ENCODE peak calls at places on chromosomes 2 and 18, in five cellular contexts. One of them, this sample, is unnamed. For H3K4me1, the result is how much of the 10 kb centered on the place peaks cover.

GRCh38 chr2:7924033-7924762 is 757.7 kb upstream of the ID2 start:
- DNase-seq in sigmoid colon: no peak
- DNase-seq in Peyer's patch: no peak
- DNase-seq in body of pancreas: no peak
- DNase-seq in uterus: no peak
- DNase-seq in this sample: no peak

GRCh38 chr2:223000872-223001825 is 50.8 kb upstream of the KCNE4 start:
- DNase-seq in body of pancreas: no peak
- DNase-seq in uterus: no peak
- DNase-seq in sigmoid colon: no peak
- DNase-seq in Peyer's patch: no peak
- DNase-seq in this sample: no peak

GRCh38 chr2:69584127-69584889 is 59.2 kb downstream of the AAK1 start:
- DNase-seq in body of pancreas: no peak
- DNase-seq in sigmoid colon: no peak
- DNase-seq in uterus: no peak
- DNase-seq in Peyer's patch: no peak
- DNase-seq in this sample: no peak

GRCh38 chr2:68971591-68972231 is 2.7 kb upstream of the GKN1 start:
- DNase-seq in uterus: no peak
- DNase-seq in Peyer's patch: no peak
- DNase-seq in body of pancreas: no peak
- DNase-seq in sigmoid colon: no peak
- DNase-seq in this sample: no peak

GRCh38 chr2:240466579-240467148 is 31.2 kb downstream of the GPC1 start:
- DNase-seq in Peyer's patch: peak
- DNase-seq in body of pancreas: no peak
- DNase-seq in uterus: peak
- DNase-seq in sigmoid colon: peak
- DNase-seq in this sample: peak

GRCh38 chr2:37005118-37005868 is 39.0 kb upstream of the STRN start:
- DNase-seq in body of pancreas: no peak
- DNase-seq in sigmoid colon: no peak
- DNase-seq in uterus: no peak
- DNase-seq in Peyer's patch: no peak
- DNase-seq in this sample: no peak

GRCh38 chr2:240426797-240427721 is 8.4 kb upstream of the GPC1 start:
- DNase-seq in Peyer's patch: peak
- DNase-seq in uterus: peak
- DNase-seq in body of pancreas: peak
- DNase-seq in sigmoid colon: peak
- DNase-seq in this sample: peak

GRCh38 chr2:126446106-126446695 is 209.8 kb upstream of the GYPC start:
- DNase-seq in sigmoid colon: no peak
- DNase-seq in uterus: no peak
- DNase-seq in body of pancreas: no peak
- DNase-seq in Peyer's patch: no peak
- DNase-seq in this sample: no peak

GRCh38 chr18:75363446-75364225 is 63.9 kb downstream of the SMIM21 start:
- DNase-seq in sigmoid colon: no peak
- DNase-seq in Peyer's patch: no peak
- DNase-seq in body of pancreas: peak
- DNase-seq in uterus: no peak
- DNase-seq in this sample: no peak

GRCh38 chr2:172613035-172613434 is 57.1 kb downstream of the PDK1 start:
- DNase-seq in Peyer's patch: no peak
- DNase-seq in sigmoid colon: no peak
- DNase-seq in uterus: no peak
- DNase-seq in body of pancreas: no peak
- DNase-seq in this sample: no peak

GRCh38 chr2:138177693-138178092 is 213.4 kb downstream of the HNMT start:
- DNase-seq in Peyer's patch: no peak
- DNase-seq in sigmoid colon: no peak
- DNase-seq in uterus: no peak
- DNase-seq in body of pancreas: no peak
- DNase-seq in this sample: no peak
- H3K4me1 ChIP-seq in Peyer's patch: under half
- H3K4me1 ChIP-seq in sigmoid colon: under half
- H3K4me1 ChIP-seq in uterus: under half
- H3K4me1 ChIP-seq in body of pancreas: under half
- H3K4me1 ChIP-seq in this sample: under half

DNA sequence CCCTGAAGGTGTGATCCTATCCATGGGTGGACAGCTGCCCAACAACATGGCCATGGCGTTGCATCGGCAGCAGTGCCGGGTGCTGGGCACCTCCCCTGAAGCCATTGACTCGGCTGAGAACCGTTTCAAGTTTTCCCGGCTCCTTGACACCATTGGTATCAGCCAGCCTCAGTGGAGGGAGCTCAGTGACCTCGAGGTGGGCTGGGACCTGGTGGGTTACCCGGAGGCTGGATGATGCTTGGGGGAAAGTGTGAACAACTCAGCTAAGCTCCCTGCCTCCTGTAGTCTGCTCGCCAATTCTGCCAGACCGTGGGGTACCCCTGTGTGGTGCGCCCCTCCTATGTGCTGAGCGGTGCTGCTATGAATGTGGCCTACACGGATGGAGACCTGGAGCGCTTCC is 16.2 kb downstream of the CAD start:
- DNase-seq in uterus: no peak
- DNase-seq in body of pancreas: no peak
- DNase-seq in sigmoid colon: peak
- DNase-seq in Peyer's patch: no peak
- DNase-seq in this sample: no peak
- TF ChIP-seq POLR2A in uterus: no peak
- TF ChIP-seq POLR2A in body of pancreas: no peak
- TF ChIP-seq POLR2A in sigmoid colon: no peak
- TF ChIP-seq POLR2A in Peyer's patch: no peak
- TF ChIP-seq POLR2A in this sample: no peak

DNA sequence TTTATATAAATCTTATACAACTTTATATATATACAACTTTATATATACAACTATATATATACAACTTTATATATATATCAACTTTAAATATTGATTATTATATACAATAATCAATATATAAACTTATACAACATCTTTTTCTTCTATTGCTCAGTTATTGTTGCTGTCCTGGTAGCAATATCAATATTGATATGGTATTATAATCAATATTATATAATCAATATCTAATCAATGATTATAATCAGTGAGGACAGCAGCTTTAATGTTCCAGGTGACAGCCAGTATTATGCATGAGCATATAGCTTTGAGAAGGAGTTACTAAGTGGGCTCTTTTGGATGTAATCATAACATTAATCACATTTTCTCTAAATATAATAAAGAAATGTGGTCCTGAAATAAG is 242.3 kb upstream of the SOX11 start:
- DNase-seq in sigmoid colon: no peak
- DNase-seq in Peyer's patch: no peak
- DNase-seq in body of pancreas: no peak
- DNase-seq in uterus: no peak
- DNase-seq in this sample: no peak
- TF ChIP-seq CTCF in sigmoid colon: no peak
- TF ChIP-seq CTCF in Peyer's patch: no peak
- TF ChIP-seq CTCF in body of pancreas: no peak
- TF ChIP-seq CTCF in uterus: no peak
- TF ChIP-seq CTCF in this sample: no peak

GRCh38 chr2:21055451-21055850 is 11.6 kb upstream of the APOB start:
- DNase-seq in uterus: no peak
- DNase-seq in Peyer's patch: no peak
- DNase-seq in body of pancreas: no peak
- DNase-seq in sigmoid colon: no peak
- DNase-seq in this sample: no peak

GRCh38 chr2:21059885-21060610 is 16.2 kb upstream of the APOB start:
- DNase-seq in body of pancreas: no peak
- DNase-seq in uterus: no peak
- DNase-seq in Peyer's patch: no peak
- DNase-seq in sigmoid colon: no peak
- DNase-seq in this sample: no peak

GRCh38 chr2:21057097-21057496 is 13.2 kb upstream of the APOB start:
- DNase-seq in Peyer's patch: no peak
- DNase-seq in uterus: no peak
- DNase-seq in sigmoid colon: no peak
- DNase-seq in body of pancreas: no peak
- DNase-seq in this sample: no peak

GRCh38 chr2:21054011-21054410 is 10.1 kb upstream of the APOB start:
- DNase-seq in body of pancreas: no peak
- DNase-seq in uterus: no peak
- DNase-seq in Peyer's patch: no peak
- DNase-seq in sigmoid colon: no peak
- DNase-seq in this sample: no peak

GRCh38 chr2:21055879-21056790 is 12.3 kb upstream of the APOB start:
- DNase-seq in body of pancreas: no peak
- DNase-seq in sigmoid colon: no peak
- DNase-seq in Peyer's patch: no peak
- DNase-seq in uterus: no peak
- DNase-seq in this sample: no peak
- H3K4me1 ChIP-seq in body of pancreas: under half
- H3K4me1 ChIP-seq in sigmoid colon: under half
- H3K4me1 ChIP-seq in Peyer's patch: under half
- H3K4me1 ChIP-seq in uterus: under half
- H3K4me1 ChIP-seq in this sample: under half

DNA sequence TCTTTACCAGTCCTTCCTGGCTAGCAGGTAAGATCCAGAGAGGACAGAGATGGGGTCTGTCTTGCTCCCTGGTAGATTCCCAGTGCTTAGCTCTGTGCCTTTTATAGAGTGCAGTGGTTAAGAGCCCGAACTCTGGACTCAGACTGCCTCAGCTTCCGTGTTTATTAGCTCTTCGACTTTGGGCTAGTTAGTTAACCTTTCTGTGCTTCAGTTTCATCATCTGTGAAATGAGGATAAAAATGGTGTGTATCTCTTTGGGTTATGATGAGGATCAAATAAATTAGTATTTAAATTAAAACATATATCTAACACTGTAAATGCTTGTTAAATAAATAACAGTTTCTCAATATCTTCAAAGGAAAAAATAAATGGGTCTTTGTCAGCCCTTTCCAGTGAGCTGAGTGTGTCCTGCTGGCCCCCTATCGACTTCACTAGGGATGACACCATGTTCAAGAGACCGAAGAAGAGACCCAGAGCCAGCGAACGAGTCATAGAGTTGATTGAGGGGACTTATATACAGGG is 38.2 kb downstream of the CERS6 start:
- DNase-seq in Peyer's patch: no peak
- DNase-seq in uterus: no peak
- DNase-seq in sigmoid colon: no peak
- DNase-seq in body of pancreas: no peak
- DNase-seq in this sample: no peak
- TF ChIP-seq POLR2A in Peyer's patch: peak
- TF ChIP-seq POLR2A in uterus: no peak
- TF ChIP-seq POLR2A in sigmoid colon: no peak
- TF ChIP-seq POLR2A in body of pancreas: no peak
- TF ChIP-seq POLR2A in this sample: no peak

GRCh38 chr2:105521176-105521575 is 122.3 kb upstream of the FHL2 start:
- DNase-seq in Peyer's patch: no peak
- DNase-seq in body of pancreas: no peak
- DNase-seq in sigmoid colon: no peak
- DNase-seq in uterus: no peak
- DNase-seq in this sample: no peak
- TF ChIP-seq CTCF in Peyer's patch: peak
- TF ChIP-seq CTCF in body of pancreas: peak
- TF ChIP-seq CTCF in sigmoid colon: peak
- TF ChIP-seq CTCF in uterus: peak
- TF ChIP-seq CTCF in this sample: peak